ENCODE peak calls at places on chromosomes 2 and 18, in eight cellular contexts. Z is epithelial cell of esophagus, R is cardiac muscle cell, X is upper lobe of right lung, G is nephron progenitor cell, A is fibroblast of the aortic adventitia, C is brain microvascular endothelial cell, F is uterus. L is an unnamed sample.

GRCh38 chr2:217972490-217972889 is 30.3 kb downstream of the TNS1 start:
- DNase-seq in Z (no peak), R (peak; percentile 57), X (peak; percentile 17), G (no peak), A (no peak), C (no peak), F (peak; percentile 32), L (no peak)

GRCh38 chr18:12768622-12769021 is 65.8 kb downstream of the PSMG2 start:
- DNase-seq in Z (peak; percentile 62), R (peak; percentile 19), X (no peak), G (no peak), A (peak; percentile 66), C (peak; percentile 61), F (no peak), L (no peak)

GRCh38 chr2:121804340-121804739 is 48.9 kb downstream of the TSN start:
- DNase-seq in Z (no peak), R (peak; percentile 32), X (no peak), G (no peak), A (no peak), C (peak; percentile 9), F (no peak), L (no peak)

GRCh38 chr2:37912056-37912455 is 13.0 kb upstream of the RMDN2 start:
- DNase-seq in Z (peak; percentile 39), R (no peak), X (no peak), G (no peak), A (peak; percentile 49), C (no peak), F (no peak), L (no peak)

GRCh38 chr2:129378186-129378585 is 601.3 kb upstream of the RAB6C start:
- DNase-seq in Z (no peak), R (no peak), X (no peak), G (no peak), A (no peak), C (no peak), F (no peak), L (no peak)

GRCh38 chr2:205879362-205879761 is 197.1 kb downstream of the NRP2 start:
- DNase-seq in Z (peak; percentile 6), R (no peak), X (no peak), G (no peak), A (no peak), C (no peak), F (no peak), L (no peak)

GRCh38 chr2:85132834-85133637 is at the start of gene TCF7L1:
- DNase-seq in Z (peak; percentile 89), R (peak; percentile 91), X (peak; percentile 92), G (peak; percentile 93), A (peak; percentile 84), C (peak; percentile 69), F (peak; percentile 90), L (peak; percentile 53)

GRCh38 chr18:58754544-58755068 is 83.3 kb downstream of the MALT1 start:
- DNase-seq in Z (no peak), R (no peak), X (peak; percentile 72), G (no peak), A (no peak), C (no peak), F (no peak), L (no peak)

GRCh38 chr18:3596324-3597158 is 146.6 kb downstream of the TGIF1 start:
- DNase-seq in Z (peak; percentile 12), R (no peak), X (peak; percentile 72), G (peak; percentile 54), A (no peak), C (peak; percentile 30), F (peak; percentile 38), L (no peak)

GRCh38 chr2:112765251-112765650 is 842 bp upstream of the CKAP2L start:
- DNase-seq in Z (no peak), R (no peak), X (no peak), G (no peak), A (no peak), C (no peak), F (no peak), L (no peak)

GRCh38 chr2:17231425-17231965 is 286.7 kb downstream of the RAD51AP2 start:
- DNase-seq in Z (no peak), R (no peak), X (no peak), G (no peak), A (no peak), C (no peak), F (no peak), L (no peak)

GRCh38 chr18:80107396-80107795 is 1.7 kb upstream of the ADNP2 start:
- DNase-seq in Z (no peak), R (no peak), X (no peak), G (no peak), A (no peak), C (no peak), F (no peak), L (no peak)

GRCh38 chr2:221817052-221817451 is 244.9 kb upstream of the EPHA4 start:
- DNase-seq in Z (peak; percentile 58), R (peak; percentile 0), X (no peak), G (no peak), A (peak; percentile 35), C (no peak), F (no peak), L (no peak)

GRCh38 chr2:74741076-74741460 is 87.0 kb downstream of the SEMA4F start:
- DNase-seq in Z (no peak), R (no peak), X (no peak), G (no peak), A (no peak), C (no peak), F (no peak), L (no peak)

GRCh38 chr18:59056706-59057492 is 82.8 kb upstream of the SEC11C start:
- DNase-seq in Z (peak; percentile 80), R (peak; percentile 75), X (peak; percentile 71), G (peak; percentile 84), A (peak; percentile 76), C (peak; percentile 59), F (peak; percentile 69), L (peak; percentile 47)

GRCh38 chr2:68726608-68727367 is 7.8 kb upstream of the ARHGAP25 start:
- DNase-seq in Z (peak; percentile 48), R (peak; percentile 6), X (no peak), G (no peak), A (no peak), C (no peak), F (no peak), L (no peak)

GRCh38 chr18:8662574-8663255 is 42.6 kb upstream of the MTCL1 start:
- DNase-seq in Z (no peak), R (no peak), X (peak; percentile 33), G (no peak), A (no peak), C (no peak), F (no peak), L (no peak)

GRCh38 chr2:11659866-11660265 is 10.1 kb downstream of the NTSR2 start:
- DNase-seq in Z (no peak), R (no peak), X (no peak), G (no peak), A (no peak), C (no peak), F (no peak), L (no peak)

GRCh38 chr2:196967126-196967525 is 40.6 kb upstream of the PGAP1 start:
- DNase-seq in Z (peak; percentile 40), R (peak; percentile 86), X (no peak), G (no peak), A (peak; percentile 56), C (peak; percentile 54), F (no peak), L (no peak)

GRCh38 chr2:226730487-226730886 is 69.1 kb downstream of the IRS1 start:
- DNase-seq in Z (peak; percentile 9), R (peak; percentile 30), X (no peak), G (no peak), A (peak; percentile 19), C (peak; percentile 9), F (no peak), L (no peak)

GRCh38 chr2:65479528-65479927 is 47.1 kb upstream of the SPRED2 start:
- DNase-seq in Z (no peak), R (peak; percentile 4), X (no peak), G (no peak), A (no peak), C (no peak), F (no peak), L (no peak)

GRCh38 chr2:180291060-180291459 is 284.0 kb upstream of the CWC22 start:
- DNase-seq in Z (peak; percentile 92), R (peak; percentile 72), X (no peak), G (no peak), A (peak; percentile 59), C (peak; percentile 75), F (no peak), L (no peak)

GRCh38 chr2:78115291-78115690 is 593.1 kb upstream of the LRRTM4 start:
- DNase-seq in Z (no peak), R (no peak), X (no peak), G (no peak), A (no peak), C (no peak), F (no peak), L (no peak)

GRCh38 chr18:33914399-33914798 is 310.3 kb downstream of the NOL4 start:
- DNase-seq in Z (peak; percentile 50), R (no peak), X (no peak), G (no peak), A (peak; percentile 3), C (peak; percentile 0), F (no peak), L (no peak)

GRCh38 chr18:33918571-33918970 is 306.1 kb downstream of the NOL4 start:
- DNase-seq in Z (no peak), R (no peak), X (no peak), G (no peak), A (no peak), C (no peak), F (no peak), L (no peak)

DNA sequence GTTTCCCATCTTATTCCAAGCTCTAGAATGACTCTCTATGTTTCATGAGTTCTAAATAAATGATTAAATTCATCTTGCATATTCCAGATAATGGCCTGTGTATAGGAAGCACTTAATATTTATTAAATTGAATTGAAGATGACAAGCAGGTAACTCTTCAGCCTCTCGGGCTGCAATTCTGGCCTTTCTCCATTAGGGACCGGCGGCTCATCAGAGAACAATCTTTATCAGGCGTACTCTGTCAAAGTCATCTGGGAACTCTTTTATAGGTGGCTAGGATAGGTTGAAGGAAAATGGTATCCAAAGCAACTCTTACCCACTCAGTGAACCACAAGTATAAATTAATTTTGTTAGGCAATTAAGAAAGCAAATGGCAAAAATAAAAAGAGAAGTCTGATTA is 308.5 kb downstream of the NOL4 start:
- DNase-seq in Z (no peak), R (no peak), X (no peak), G (no peak), A (no peak), C (no peak), F (no peak), L (no peak)
- TF ChIP-seq CTCF in Z (peak; percentile 16), R (no peak), X (no peak), G (no peak), A (no peak), C (peak; percentile 34), F (no peak), L (no peak)

GRCh38 chr18:50080932-50081560 is 113.9 kb downstream of the MYO5B start:
- DNase-seq in Z (peak; percentile 93), R (no peak), X (no peak), G (no peak), A (no peak), C (no peak), F (no peak), L (no peak)
- TF ChIP-seq CTCF in Z (no peak), R (no peak), X (no peak), G (no peak), A (no peak), C (no peak), F (no peak), L (no peak)

GRCh38 chr18:70985948-70986347 is 697.1 kb downstream of the SOCS6 start:
- DNase-seq in Z (no peak), R (no peak), X (no peak), G (no peak), A (no peak), C (no peak), F (no peak), L (no peak)
- TF ChIP-seq CTCF in Z (no peak), R (no peak), X (no peak), G (no peak), A (no peak), C (no peak), F (no peak), L (no peak)

GRCh38 chr2:7758065-7758759 is 841.0 kb downstream of the RNF144A start:
- DNase-seq in Z (no peak), R (no peak), X (no peak), G (no peak), A (no peak), C (no peak), F (no peak), L (no peak)
- TF ChIP-seq CTCF in Z (no peak), R (no peak), X (no peak), G (no peak), A (no peak), C (no peak), F (no peak), L (no peak)